ENCODE peak calls at places on chromosomes 4 and X, in nine cellular contexts. M, V, P, D, Y, R, X, B and J are unnamed samples.

GRCh38 chr4:145482209-145483021 is 762 bp downstream of the SMAD1 start:
- DNase-seq in M (peak), V (peak), P (peak), D (peak), Y (no peak), R (peak), X (peak), B (peak), J (peak)

GRCh38 chrX:15816886-15817285 is 26.6 kb downstream of the ZRSR2 start:
- DNase-seq in M (no peak), V (no peak), P (peak), D (peak), Y (no peak), R (no peak), X (no peak), B (no peak), J (no peak)

GRCh38 chr4:175930471-175930870 is 118.4 kb upstream of the GPM6A start:
- DNase-seq in M (no peak), V (no peak), P (no peak), D (no peak), Y (no peak), R (no peak), X (no peak), B (no peak), J (no peak)

GRCh38 chrX:106331606-106332005 is 163.5 kb downstream of the PWWP3B start:
- DNase-seq in M (no peak), V (no peak), P (no peak), D (no peak), Y (no peak), R (no peak), X (no peak), B (no peak), J (no peak)

GRCh38 chrX:123860506-123860840 is 620 bp downstream of the XIAP start:
- DNase-seq in M (no peak), V (no peak), P (no peak), D (no peak), Y (no peak), R (no peak), X (no peak), B (no peak), J (no peak)

GRCh38 chrX:29555465-29556091 is 659.8 kb upstream of the MAGEB2 start:
- DNase-seq in M (no peak), V (no peak), P (no peak), D (no peak), Y (no peak), R (no peak), X (peak), B (no peak), J (no peak)

GRCh38 chr4:186719925-186720694 is 3.5 kb downstream of the FAT1 start:
- DNase-seq in M (no peak), V (no peak), P (peak), D (peak), Y (no peak), R (no peak), X (no peak), B (no peak), J (no peak)

GRCh38 chr4:55762815-55763214 is 56.8 kb upstream of the EXOC1L start:
- DNase-seq in M (no peak), V (no peak), P (no peak), D (no peak), Y (no peak), R (no peak), X (no peak), B (no peak), J (no peak)

GRCh38 chr4:60865238-60865637 is 334.9 kb upstream of the ADGRL3 start:
- DNase-seq in M (no peak), V (no peak), P (peak), D (peak), Y (no peak), R (no peak), X (no peak), B (no peak), J (no peak)

GRCh38 chr4:147546341-147546740 is 65.4 kb downstream of the EDNRA start:
- DNase-seq in M (no peak), V (peak), P (no peak), D (peak), Y (peak), R (no peak), X (no peak), B (no peak), J (no peak)

GRCh38 chr4:18020145-18020670 is 1.3 kb downstream of the LCORL start:
- DNase-seq in M (no peak), V (peak), P (no peak), D (peak), Y (no peak), R (no peak), X (peak), B (no peak), J (peak)

GRCh38 chrX:132077912-132078311 is 49.9 kb downstream of the FRMD7 start:
- DNase-seq in M (no peak), V (no peak), P (no peak), D (no peak), Y (no peak), R (no peak), X (no peak), B (no peak), J (no peak)

GRCh38 chr4:106588906-106589305 is 220.3 kb upstream of the GIMD1 start:
- DNase-seq in M (no peak), V (no peak), P (no peak), D (no peak), Y (no peak), R (no peak), X (no peak), B (no peak), J (no peak)

GRCh38 chr4:127249767-127250108 is 383.0 kb upstream of the INTU start:
- DNase-seq in M (no peak), V (no peak), P (no peak), D (no peak), Y (no peak), R (no peak), X (no peak), B (no peak), J (no peak)

GRCh38 chr4:118280501-118281218 is 72.1 kb downstream of the PRSS12 start:
- DNase-seq in M (no peak), V (peak), P (peak), D (peak), Y (no peak), R (no peak), X (no peak), B (no peak), J (no peak)

GRCh38 chr4:168076989-168077725 is 15.2 kb upstream of the ANXA10 start:
- DNase-seq in M (no peak), V (peak), P (peak), D (peak), Y (peak), R (no peak), X (no peak), B (peak), J (no peak)

GRCh38 chrX:30858098-30858497 is 31.0 kb downstream of the TAB3 start:
- DNase-seq in M (no peak), V (no peak), P (no peak), D (no peak), Y (no peak), R (no peak), X (no peak), B (no peak), J (no peak)

GRCh38 chr4:111923786-111924185 is 221.5 kb upstream of the FAM241A start:
- DNase-seq in M (no peak), V (no peak), P (no peak), D (no peak), Y (no peak), R (no peak), X (no peak), B (no peak), J (no peak)

GRCh38 chr4:103204114-103204513 is 6.0 kb upstream of the CENPE start:
- DNase-seq in M (no peak), V (no peak), P (no peak), D (peak), Y (no peak), R (no peak), X (no peak), B (no peak), J (no peak)

GRCh38 chr4:103018391-103019318 is 850 bp downstream of the SLC9B1 start:
- DNase-seq in M (no peak), V (no peak), P (no peak), D (peak), Y (no peak), R (peak), X (no peak), B (no peak), J (no peak)

GRCh38 chr4:176539091-176539784 is 219.5 kb downstream of the SPCS3 start:
- DNase-seq in M (no peak), V (peak), P (no peak), D (no peak), Y (no peak), R (no peak), X (no peak), B (no peak), J (no peak)

GRCh38 chr4:26267087-26267486 is 53.7 kb upstream of the RBPJ start:
- DNase-seq in M (peak), V (peak), P (no peak), D (peak), Y (peak), R (no peak), X (no peak), B (no peak), J (no peak)

GRCh38 chrX:151970661-151971060 is 3.8 kb downstream of the GABRE start:
- DNase-seq in M (peak), V (peak), P (no peak), D (peak), Y (peak), R (peak), X (no peak), B (no peak), J (no peak)

GRCh38 chrX:113929004-113929403 is 654.9 kb upstream of the HTR2C start:
- DNase-seq in M (no peak), V (peak), P (peak), D (peak), Y (no peak), R (no peak), X (peak), B (peak), J (no peak)

GRCh38 chr4:26503427-26503826 is 13.1 kb upstream of the CCKAR start:
- DNase-seq in M (no peak), V (no peak), P (no peak), D (no peak), Y (no peak), R (no peak), X (no peak), B (no peak), J (no peak)

GRCh38 chrX:20487227-20487626 is 220.5 kb upstream of the RPS6KA3 start:
- DNase-seq in M (no peak), V (peak), P (no peak), D (peak), Y (no peak), R (no peak), X (no peak), B (no peak), J (no peak)

GRCh38 chr4:148430847-148431246 is 11.4 kb downstream of the NR3C2 start:
- DNase-seq in M (no peak), V (no peak), P (no peak), D (no peak), Y (no peak), R (no peak), X (no peak), B (no peak), J (no peak)

GRCh38 chr4:181807771-181808170 is 435.4 kb upstream of the TENM3 start:
- DNase-seq in M (no peak), V (peak), P (no peak), D (no peak), Y (no peak), R (no peak), X (no peak), B (no peak), J (no peak)

GRCh38 chr4:150297861-150298474 is 219.7 kb downstream of the DCLK2 start:
- DNase-seq in M (no peak), V (peak), P (peak), D (peak), Y (no peak), R (no peak), X (no peak), B (no peak), J (no peak)

GRCh38 chr4:141307241-141307689 is 86.6 kb downstream of the ZNF330 start:
- DNase-seq in M (peak), V (peak), P (peak), D (peak), Y (peak), R (peak), X (peak), B (peak), J (no peak)

GRCh38 chr4:12576409-12576808 is 907.7 kb downstream of the RAB28 start:
- DNase-seq in M (no peak), V (no peak), P (no peak), D (no peak), Y (no peak), R (no peak), X (no peak), B (no peak), J (no peak)

GRCh38 chr4:185534850-185535761 is at the start of gene PDLIM3:
- DNase-seq in M (peak), V (peak), P (peak), D (peak), Y (no peak), R (peak), X (peak), B (peak), J (no peak)

GRCh38 chrX:133254666-133255065 is 36.5 kb upstream of the TFDP3 start:
- DNase-seq in M (no peak), V (peak), P (no peak), D (no peak), Y (no peak), R (no peak), X (no peak), B (no peak), J (no peak)

GRCh38 chr4:20391224-20391623 is 139.5 kb downstream of the SLIT2 start:
- DNase-seq in M (no peak), V (peak), P (no peak), D (peak), Y (peak), R (no peak), X (no peak), B (no peak), J (no peak)

DNA sequence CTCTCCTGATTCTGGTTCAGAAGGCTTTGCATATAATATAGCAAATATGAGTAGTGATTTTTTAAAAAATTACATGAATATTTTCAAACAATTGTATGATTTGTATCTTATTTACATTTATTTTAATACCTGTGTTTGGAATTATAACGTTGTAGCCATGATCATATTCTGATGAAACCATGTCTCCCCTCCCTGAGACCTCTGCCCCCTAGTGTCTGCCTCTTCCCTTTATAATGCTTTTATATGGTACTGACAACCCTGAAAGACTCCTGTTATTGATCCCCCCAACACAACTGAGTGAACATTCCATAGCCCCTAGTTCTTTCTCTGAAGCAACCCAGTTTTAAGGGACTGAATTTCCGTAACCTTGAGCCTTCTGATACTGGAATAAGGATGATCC is 187.4 kb downstream of the SOX3 start:
- DNase-seq in M (no peak), V (no peak), P (no peak), D (no peak), Y (no peak), R (no peak), X (no peak), B (no peak), J (no peak)
- TF ChIP-seq CTCF in M (no peak), V (no peak), P (no peak), D (no peak), Y (no peak), R (no peak), X (no peak), B (peak), J (no peak)

GRCh38 chrX:69493766-69494165 is 10.4 kb upstream of the NALF2 start:
- DNase-seq in M (no peak), V (no peak), P (no peak), D (no peak), Y (no peak), R (no peak), X (no peak), B (no peak), J (no peak)

GRCh38 chrX:69489625-69490024 is 14.5 kb upstream of the NALF2 start:
- DNase-seq in M (no peak), V (no peak), P (no peak), D (no peak), Y (no peak), R (no peak), X (no peak), B (no peak), J (no peak)

GRCh38 chrX:69496143-69496542 is 8.0 kb upstream of the NALF2 start:
- DNase-seq in M (no peak), V (no peak), P (no peak), D (no peak), Y (no peak), R (no peak), X (no peak), B (no peak), J (no peak)

GRCh38 chrX:69493193-69493592 is 10.9 kb upstream of the NALF2 start:
- DNase-seq in M (no peak), V (no peak), P (peak), D (peak), Y (no peak), R (no peak), X (no peak), B (peak), J (no peak)
- TF ChIP-seq CTCF in M (peak), V (peak), P (peak), D (peak), Y (no peak), R (no peak), X (peak), B (peak), J (peak)

DNA sequence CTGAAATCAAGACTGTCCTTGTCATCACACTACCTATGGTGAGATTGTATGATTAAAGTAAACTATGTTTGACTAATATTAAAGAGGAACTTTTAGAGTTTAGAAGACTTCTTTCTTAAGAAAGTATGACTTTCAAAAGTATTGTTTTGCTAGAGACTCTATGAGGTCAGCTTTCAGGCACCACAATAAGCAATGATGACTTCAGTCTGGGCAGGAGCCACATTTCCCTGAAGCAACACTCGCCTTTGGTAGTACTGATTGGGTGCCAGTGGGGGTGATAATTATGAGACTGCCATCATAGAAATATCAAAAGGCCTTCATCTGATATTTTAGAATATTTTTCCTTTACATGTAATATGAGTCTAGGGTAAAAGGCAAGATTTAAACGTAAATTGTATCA is 212.6 kb downstream of the DTHD1 start:
- DNase-seq in M (no peak), V (no peak), P (no peak), D (no peak), Y (no peak), R (no peak), X (peak), B (no peak), J (no peak)
- TF ChIP-seq CTCF in M (no peak), V (no peak), P (no peak), D (no peak), Y (no peak), R (no peak), X (no peak), B (no peak), J (no peak)

GRCh38 chr4:47386592-47387235 is 76.8 kb downstream of the COMMD8 start:
- DNase-seq in M (no peak), V (peak), P (no peak), D (no peak), Y (no peak), R (no peak), X (no peak), B (no peak), J (no peak)

GRCh38 chr4:47381172-47381571 is 82.3 kb downstream of the COMMD8 start:
- DNase-seq in M (no peak), V (no peak), P (no peak), D (no peak), Y (no peak), R (no peak), X (no peak), B (no peak), J (no peak)

GRCh38 chr4:47386146-47386545 is 77.4 kb downstream of the COMMD8 start:
- DNase-seq in M (no peak), V (no peak), P (no peak), D (no peak), Y (no peak), R (no peak), X (no peak), B (no peak), J (no peak)

GRCh38 chr4:47383829-47384427 is 79.6 kb downstream of the COMMD8 start:
- DNase-seq in M (no peak), V (peak), P (no peak), D (peak), Y (no peak), R (no peak), X (peak), B (no peak), J (no peak)
- TF ChIP-seq CTCF in M (peak), V (peak), P (peak), D (peak), Y (peak), R (peak), X (peak), B (peak), J (peak)

DNA sequence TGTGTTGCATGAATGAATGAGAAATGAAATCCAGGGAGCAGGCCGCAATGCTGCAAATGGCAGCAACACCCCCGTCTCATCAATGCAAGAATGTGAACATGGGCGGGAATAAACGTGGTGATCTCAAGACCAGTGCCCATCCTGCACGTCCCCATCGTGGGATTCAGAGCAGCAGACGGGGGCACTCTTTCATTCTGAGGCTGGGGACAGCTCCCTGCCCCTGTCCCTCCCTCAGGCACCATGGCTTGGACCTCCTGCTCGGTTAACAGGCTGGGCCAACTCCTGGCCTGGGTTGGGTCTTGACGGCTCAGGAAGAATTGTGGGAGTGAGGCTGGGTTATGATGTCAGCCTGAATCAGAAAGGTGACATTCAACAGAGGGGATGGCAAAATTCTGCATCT is 78.9 kb downstream of the NSUN7 start:
- DNase-seq in M (no peak), V (no peak), P (no peak), D (no peak), Y (no peak), R (no peak), X (no peak), B (no peak), J (no peak)
- TF ChIP-seq CTCF in M (no peak), V (no peak), P (no peak), D (no peak), Y (no peak), R (no peak), X (no peak), B (no peak), J (no peak)

DNA sequence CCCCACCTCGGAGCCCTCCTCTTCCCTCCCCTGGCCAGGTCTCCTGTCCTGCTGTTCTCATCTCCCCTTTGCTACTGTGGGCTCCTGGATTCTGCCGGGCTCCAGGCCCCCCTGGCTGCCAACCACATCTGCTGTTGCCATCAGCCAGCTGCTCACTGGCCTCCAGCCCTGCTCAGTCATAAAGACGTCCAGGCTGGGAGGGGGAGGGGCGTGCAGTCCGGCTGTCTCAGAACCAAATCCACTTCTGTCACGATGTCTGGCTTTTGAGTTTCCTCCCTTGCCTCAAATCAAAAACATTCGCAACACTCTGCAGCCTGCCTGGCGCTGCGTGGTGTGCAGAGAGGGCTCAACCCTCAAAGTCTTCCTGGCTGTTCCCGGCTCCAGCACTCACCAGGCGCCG is 7.1 kb downstream of the RASL11B start:
- DNase-seq in M (peak), V (peak), P (no peak), D (peak), Y (no peak), R (peak), X (no peak), B (no peak), J (no peak)
- TF ChIP-seq CTCF in M (no peak), V (no peak), P (no peak), D (no peak), Y (no peak), R (no peak), X (no peak), B (no peak), J (no peak)

GRCh38 chr4:160498211-160498610 is 1395.3 kb downstream of the RAPGEF2 start:
- DNase-seq in M (no peak), V (no peak), P (no peak), D (no peak), Y (no peak), R (no peak), X (no peak), B (no peak), J (no peak)
- TF ChIP-seq CTCF in M (no peak), V (no peak), P (no peak), D (no peak), Y (no peak), R (no peak), X (no peak), B (no peak), J (no peak)